ENCODE peak calls at places on chromosomes 12 and 14, in four cellular contexts. K, J, Q and C are unnamed samples.

GRCh38 chr12:18422849-18423248 is 161.5 kb downstream of the PIK3C2G start:
- DNase-seq in K (no peak), J (no peak), Q (no peak), C (peak)

GRCh38 chr12:6069452-6070093 is 54.9 kb downstream of the VWF start:
- DNase-seq in K (no peak), J (no peak), Q (peak), C (peak)

GRCh38 chr12:7017870-7018349 is 366 bp downstream of the LPCAT3 start:
- DNase-seq in K (no peak), J (no peak), Q (no peak), C (peak)

GRCh38 chr14:42111355-42111754 is 504.7 kb downstream of the LRFN5 start:
- DNase-seq in K (no peak), J (no peak), Q (no peak), C (peak)

GRCh38 chr12:121663610-121663929 is 5.9 kb downstream of the MORN3 start:
- DNase-seq in K (no peak), J (no peak), Q (no peak), C (no peak)

GRCh38 chr12:25764409-25764808 is 194.1 kb upstream of the RASSF8 start:
- DNase-seq in K (no peak), J (no peak), Q (no peak), C (no peak)

GRCh38 chr14:88995437-88996198 is 171.2 kb downstream of the TTC8 start:
- DNase-seq in K (no peak), J (no peak), Q (no peak), C (peak)

GRCh38 chr14:22266141-22266442 is 322.9 kb downstream of the DAD1 start:
- DNase-seq in K (no peak), J (no peak), Q (no peak), C (peak)

GRCh38 chr12:106037524-106038298 is 101.0 kb downstream of the NUAK1 start:
- DNase-seq in K (no peak), J (no peak), Q (no peak), C (no peak)

GRCh38 chr12:98582093-98582492 is 11.4 kb upstream of the SLC25A3 start:
- DNase-seq in K (no peak), J (no peak), Q (no peak), C (no peak)

GRCh38 chr12:94994312-94994711 is 9.2 kb downstream of the NDUFA12 start:
- DNase-seq in K (no peak), J (no peak), Q (no peak), C (peak)

GRCh38 chr12:113135178-113136127 is at the start of gene RASAL1:
- DNase-seq in K (no peak), J (no peak), Q (no peak), C (peak)

GRCh38 chr12:6347367-6348338 is 5.8 kb upstream of the TNFRSF1A start:
- DNase-seq in K (peak), J (peak), Q (peak), C (no peak)

GRCh38 chr12:48865141-48865440 is 579 bp downstream of the RND1 start:
- DNase-seq in K (no peak), J (no peak), Q (no peak), C (no peak)

GRCh38 chr14:85336257-85336656 is 193.7 kb upstream of the FLRT2 start:
- DNase-seq in K (no peak), J (no peak), Q (no peak), C (no peak)

GRCh38 chr14:58299665-58300202 is 1.4 kb downstream of the ARID4A start:
- DNase-seq in K (no peak), J (no peak), Q (no peak), C (no peak)

GRCh38 chr12:71755146-71755892 is 656 bp downstream of the RAB21 start:
- DNase-seq in K (no peak), J (no peak), Q (peak), C (peak)

GRCh38 chr12:71756054-71756675 is 1.5 kb downstream of the RAB21 start:
- DNase-seq in K (no peak), J (no peak), Q (no peak), C (peak)

GRCh38 chr12:71759941-71760340 is 5.3 kb downstream of the RAB21 start:
- DNase-seq in K (no peak), J (no peak), Q (no peak), C (no peak)

GRCh38 chr12:71752887-71753286 is 1.8 kb upstream of the RAB21 start:
- DNase-seq in K (no peak), J (no peak), Q (no peak), C (no peak)

GRCh38 chr12:71754461-71755145 is at the start of gene RAB21:
- DNase-seq in K (peak), J (peak), Q (peak), C (peak)
- TF ChIP-seq CTCF in K (peak), J (peak), Q (peak), C (peak)

GRCh38 chr12:57726884-57727757 is 11.4 kb downstream of the AGAP2 start:
- DNase-seq in K (no peak), J (peak), Q (no peak), C (peak)
- H3K4me3 ChIP-seq in K (peak), J (peak), Q (peak), C (peak)

GRCh38 chr12:63056649-63057048 is 94.4 kb downstream of the AVPR1A start:
- DNase-seq in K (no peak), J (no peak), Q (no peak), C (no peak)
- TF ChIP-seq CTCF in K (no peak), J (no peak), Q (no peak), C (no peak)

DNA sequence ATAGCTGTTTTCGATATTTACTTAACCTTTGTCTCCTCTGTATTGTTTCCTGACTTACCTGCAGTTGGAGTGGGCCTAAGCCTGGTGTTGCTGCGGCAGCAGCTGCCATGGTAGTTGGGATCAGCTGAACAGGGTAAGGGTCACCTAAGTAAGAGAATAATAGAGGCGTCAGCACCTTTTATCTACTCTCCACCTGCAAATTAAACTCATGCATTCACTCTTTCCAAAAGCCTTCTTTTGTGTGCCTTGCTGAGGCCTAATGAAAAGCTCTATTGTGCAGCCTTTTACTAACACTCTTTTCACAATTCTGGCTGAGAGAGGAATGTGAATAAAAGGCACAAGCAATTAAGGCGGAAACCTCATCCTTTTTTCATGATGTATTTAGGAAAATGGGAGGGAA is 308.7 kb downstream of the SOX5 start:
- DNase-seq in K (no peak), J (no peak), Q (no peak), C (no peak)
- H3K4me3 ChIP-seq in K (no peak), J (no peak), Q (no peak), C (no peak)

DNA sequence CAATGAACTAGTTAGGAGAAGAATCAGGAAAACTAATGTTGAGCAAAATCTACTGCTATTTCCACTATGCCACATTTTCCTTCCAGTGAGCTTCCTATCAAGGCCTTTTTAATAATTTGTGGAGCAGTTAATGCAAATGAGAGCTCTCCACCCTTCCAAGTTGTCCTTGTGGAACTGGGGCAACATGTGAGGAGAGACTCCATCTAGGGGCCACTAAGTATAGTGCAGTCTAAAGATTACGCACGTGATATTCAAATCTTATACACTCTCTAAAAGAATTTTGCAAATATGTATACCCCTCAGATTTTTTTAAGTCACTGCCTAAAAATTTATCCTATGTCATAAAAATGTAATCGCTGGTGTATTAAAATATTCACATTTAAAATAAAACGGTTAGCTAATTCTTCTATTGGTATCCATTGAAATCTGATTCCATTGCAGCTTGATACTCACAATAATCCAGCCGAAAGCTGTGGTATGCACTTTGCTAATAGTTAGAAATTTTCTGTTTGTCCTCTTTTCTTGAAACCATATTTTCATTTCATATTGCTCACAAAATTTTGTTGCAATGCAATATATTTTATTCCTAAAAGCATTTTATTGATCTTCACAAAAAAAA is 100.1 kb downstream of the PAH start:
- DNase-seq in K (no peak), J (no peak), Q (no peak), C (peak)
- TF ChIP-seq CTCF in K (no peak), J (peak), Q (peak), C (peak)